ENCODE peak calls at places on chromosomes 3 and 15, in nine cellular contexts. H is RPMI8226; Q is HCT116; D is psoas muscle; W is AG10803; I is ACHN; U is left ventricle myocardium superior; T is activated naive CD4-positive, alpha-beta T cell treated with anti-CD3 and anti-CD28 coated beads, Interleukin-2, amount 50 U/mL, for 16 hours; E is EL. K is an unnamed sample.

GRCh38 chr15:40878785-40879184 is 4.8 kb upstream of the RHOV start:
- DNase-seq in H (peak), Q (no peak), D (no peak), W (no peak), I (peak), U (no peak), T (peak), E (peak), K (peak)

GRCh38 chr3:122200681-122201080 is 17.2 kb downstream of the CASR start:
- DNase-seq in H (peak), Q (no peak), D (no peak), W (no peak), I (no peak), U (no peak), T (no peak), E (no peak), K (no peak)

GRCh38 chr3:10975695-10976234 is 16.8 kb upstream of the SLC6A1 start:
- DNase-seq in H (no peak), Q (no peak), D (no peak), W (no peak), I (no peak), U (no peak), T (no peak), E (no peak), K (no peak)

GRCh38 chr3:129046732-129047552 is 13.6 kb upstream of the GP9 start:
- DNase-seq in H (no peak), Q (no peak), D (no peak), W (no peak), I (no peak), U (no peak), T (no peak), E (no peak), K (no peak)

GRCh38 chr15:45449878-45450277 is 71.5 kb upstream of the GATM start:
- DNase-seq in H (peak), Q (no peak), D (no peak), W (no peak), I (no peak), U (no peak), T (no peak), E (no peak), K (no peak)

GRCh38 chr15:74773731-74774252 is 8.1 kb upstream of the CSK start:
- DNase-seq in H (no peak), Q (no peak), D (no peak), W (no peak), I (no peak), U (no peak), T (no peak), E (no peak), K (no peak)

GRCh38 chr15:92809880-92810361 is 90.2 kb upstream of the CHD2 start:
- DNase-seq in H (peak), Q (no peak), D (no peak), W (peak), I (peak), U (no peak), T (peak), E (peak), K (peak)

GRCh38 chr3:143084856-143085731 is 34.5 kb upstream of the CHST2 start:
- DNase-seq in H (no peak), Q (no peak), D (no peak), W (peak), I (peak), U (no peak), T (no peak), E (peak), K (no peak)

GRCh38 chr3:120988994-120989393 is 81.0 kb downstream of the STXBP5L start:
- DNase-seq in H (no peak), Q (no peak), D (no peak), W (no peak), I (no peak), U (no peak), T (no peak), E (no peak), K (no peak)

GRCh38 chr3:49158108-49158709 is 7.9 kb downstream of the CCDC71 start:
- DNase-seq in H (peak), Q (peak), D (peak), W (no peak), I (peak), U (no peak), T (peak), E (no peak), K (peak)

GRCh38 chr3:156750874-156751245 is 75.3 kb upstream of the LEKR1 start:
- DNase-seq in H (no peak), Q (no peak), D (no peak), W (peak), I (no peak), U (no peak), T (no peak), E (peak), K (no peak)

GRCh38 chr3:149151843-149152242 is 22.4 kb downstream of the HPS3 start:
- DNase-seq in H (peak), Q (no peak), D (no peak), W (peak), I (no peak), U (no peak), T (no peak), E (peak), K (no peak)

GRCh38 chr15:96353931-96354730 is 23.6 kb downstream of the NR2F2 start:
- DNase-seq in H (no peak), Q (no peak), D (peak), W (no peak), I (peak), U (peak), T (no peak), E (peak), K (no peak)

GRCh38 chr15:61459785-61460707 is 230.9 kb upstream of the RORA start:
- DNase-seq in H (no peak), Q (no peak), D (no peak), W (peak), I (no peak), U (no peak), T (no peak), E (peak), K (no peak)

GRCh38 chr15:70095387-70096214 is 2.1 kb downstream of the TLE3 start:
- DNase-seq in H (peak), Q (no peak), D (peak), W (no peak), I (no peak), U (peak), T (peak), E (peak), K (peak)

GRCh38 chr3:128343287-128344045 is 123.2 kb downstream of the DNAJB8 start:
- DNase-seq in H (no peak), Q (no peak), D (peak), W (peak), I (peak), U (no peak), T (no peak), E (peak), K (no peak)

GRCh38 chr3:154776549-154777230 is 303.4 kb upstream of the MME start:
- DNase-seq in H (no peak), Q (no peak), D (no peak), W (no peak), I (no peak), U (no peak), T (no peak), E (no peak), K (no peak)

GRCh38 chr15:76123031-76123430 is 63.2 kb downstream of the TMEM266 start:
- DNase-seq in H (no peak), Q (no peak), D (no peak), W (no peak), I (no peak), U (no peak), T (no peak), E (no peak), K (no peak)